ENCODE peak calls at places on chromosome 3, in seven cellular contexts. B is EH; E is stimulated activated CD4-positive, alpha-beta T cell treated with anti-CD3 and anti-CD28 coated beads, Interleukin-4, amount 100 ng/mL, for 1 hour; D is mammary epithelial cell; P is cardiac fibroblast; U is NB4; L is astrocyte of the cerebellum. W is an unnamed sample.

GRCh38 chr3:42129014-42129953 is 38.1 kb downstream of the TRAK1 start:
- DNase-seq in D (peak; percentile 72), E (no peak), U (no peak), B (no peak), L (peak; percentile 66), P (no peak), W (no peak)

GRCh38 chr3:136960838-136961836 is 3.4 kb downstream of the IL20RB start:
- DNase-seq in B (peak; percentile 81), U (peak; percentile 38), P (peak; percentile 28), L (no peak), E (no peak), D (peak; percentile 89), W (no peak)

GRCh38 chr3:10992017-10992945 is at the start of gene SLC6A1:
- DNase-seq in U (peak; percentile 12), P (no peak), B (peak; percentile 10), D (no peak), E (no peak), L (no peak), W (no peak)

GRCh38 chr3:174376346-174376745 is 482.8 kb upstream of the NAALADL2 start:
- DNase-seq in D (no peak), B (peak; percentile 43), P (peak; percentile 28), E (no peak), L (no peak), U (no peak), W (no peak)

GRCh38 chr3:154875142-154875541 is 205.0 kb upstream of the MME start:
- DNase-seq in P (no peak), L (no peak), E (no peak), D (no peak), U (no peak), B (no peak), W (no peak)

GRCh38 chr3:152349397-152349796 is 80.7 kb downstream of the MBNL1 start:
- DNase-seq in E (no peak), D (peak; percentile 31), L (no peak), P (peak; percentile 52), U (no peak), B (peak; percentile 48), W (no peak)

GRCh38 chr3:12190832-12191231 is 32.1 kb upstream of the TIMP4 start:
- DNase-seq in D (no peak), U (no peak), L (no peak), B (no peak), E (no peak), P (no peak), W (no peak)

GRCh38 chr3:38117163-38117716 is 19.7 kb downstream of the ACAA1 start:
- DNase-seq in L (no peak), B (no peak), D (peak; percentile 25), U (no peak), E (no peak), P (no peak), W (no peak)

GRCh38 chr3:127698264-127699097 is 25.7 kb downstream of the ABTB1 start:
- DNase-seq in E (no peak), P (no peak), D (no peak), B (peak; percentile 27), U (no peak), L (no peak), W (no peak)

GRCh38 chr3:146374146-146374545 is 95.2 kb downstream of the PLSCR2 start:
- DNase-seq in E (no peak), U (no peak), B (no peak), D (no peak), P (peak; percentile 57), L (no peak), W (no peak)

GRCh38 chr3:143806043-143806442 is 42.2 kb downstream of the SLC9A9 start:
- DNase-seq in E (no peak), U (no peak), B (no peak), L (no peak), D (no peak), P (no peak), W (no peak)

W was measured in non-pigmented ciliary epithelial cell.